ENCODE peak calls at places on chromosomes 11 and 22, in seven cellular contexts. M, N, C, X, I, S and D are unnamed samples.

GRCh38 chr11:120221115-120221752 is 10.4 kb downstream of the OAF start:
- DNase-seq in M (no peak), N (no peak), C (no peak), X (no peak), I (no peak), S (peak; percentile 72), D (no peak)

GRCh38 chr22:23401111-23401909 is 178.8 kb downstream of the IGLL1 start:
- DNase-seq in M (peak; percentile 68), N (no peak), C (no peak), X (no peak), I (no peak), S (no peak), D (peak; percentile 33)

GRCh38 chr11:121964591-121964990 is 151.4 kb downstream of the BLID start:
- DNase-seq in M (peak; percentile 74), N (no peak), C (no peak), X (no peak), I (no peak), S (no peak), D (peak; percentile 62)

GRCh38 chr11:68150029-68150428 is 28.8 kb upstream of the CHKA start:
- DNase-seq in M (peak; percentile 67), N (no peak), C (no peak), X (peak; percentile 80), I (no peak), S (no peak), D (peak; percentile 61)

GRCh38 chr22:46699091-46699490 is 39.0 kb downstream of the CERK start:
- DNase-seq in M (no peak), N (no peak), C (no peak), X (no peak), I (no peak), S (no peak), D (no peak)

GRCh38 chr11:123061403-123062157 is at the start of gene HSPA8:
- DNase-seq in M (peak; percentile 44), N (peak; percentile 59), C (peak; percentile 50), X (peak; percentile 77), I (peak; percentile 52), S (peak; percentile 75), D (no peak)

GRCh38 chr11:95230054-95231034 is 658 bp downstream of the SESN3 start:
- DNase-seq in M (peak; percentile 7), N (peak; percentile 48), C (peak; percentile 53), X (peak; percentile 30), I (peak; percentile 21), S (no peak), D (peak; percentile 26)

GRCh38 chr11:77633856-77634425 is 3.7 kb downstream of the CLNS1A start:
- DNase-seq in M (no peak), N (no peak), C (no peak), X (no peak), I (no peak), S (no peak), D (no peak)

GRCh38 chr11:7348432-7349298 is 97.0 kb downstream of the SYT9 start:
- DNase-seq in M (no peak), N (no peak), C (peak; percentile 81), X (no peak), I (no peak), S (no peak), D (peak; percentile 28)

GRCh38 chr22:39995346-39996252 is 845 bp downstream of the FAM83F start:
- DNase-seq in M (no peak), N (no peak), C (no peak), X (no peak), I (no peak), S (peak; percentile 43), D (no peak)
- H3K4me3 ChIP-seq in M (no peak overlapping the region), N (no peak overlapping the region), C (no peak overlapping the region), X (no peak overlapping the region), I (no peak overlapping the region), S (peak overlapping the region; percentile 46), D (peak overlapping the region; percentile 92)

GRCh38 chr22:36871669-36872081 is 10.9 kb downstream of the NCF4 start:
- DNase-seq in M (no peak), N (no peak), C (no peak), X (no peak), I (no peak), S (no peak), D (peak; percentile 74)

GRCh38 chr22:36872084-36872483 is 11.3 kb downstream of the NCF4 start:
- DNase-seq in M (no peak), N (no peak), C (no peak), X (no peak), I (no peak), S (no peak), D (no peak)

GRCh38 chr22:36867695-36868094 is 6.9 kb downstream of the NCF4 start:
- DNase-seq in M (no peak), N (no peak), C (no peak), X (no peak), I (no peak), S (no peak), D (no peak)

GRCh38 chr22:36868546-36868945 is 7.7 kb downstream of the NCF4 start:
- DNase-seq in M (no peak), N (no peak), C (no peak), X (no peak), I (no peak), S (no peak), D (no peak)

DNA sequence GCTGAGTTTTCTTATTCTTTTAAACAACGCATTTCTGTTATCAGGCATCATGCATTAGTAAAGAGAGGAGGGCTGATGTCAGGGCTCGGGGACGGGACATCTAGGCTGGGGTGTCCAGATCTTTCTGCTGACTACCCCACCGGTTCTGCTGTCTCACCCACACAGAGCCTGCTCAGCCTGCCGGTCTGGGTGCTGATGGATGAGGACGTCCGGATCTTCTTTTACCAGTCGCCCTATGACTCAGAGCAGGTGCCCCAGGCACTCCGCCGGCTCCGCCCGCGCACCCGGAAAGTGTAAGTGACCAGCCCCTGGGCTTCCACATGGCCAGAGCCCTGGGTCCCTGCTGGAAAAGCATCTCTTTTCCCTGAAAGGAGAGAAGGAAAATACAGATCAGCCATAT is 9.4 kb downstream of the NCF4 start:
- DNase-seq in M (no peak), N (no peak), C (no peak), X (no peak), I (no peak), S (no peak), D (peak; percentile 70)
- H3K36me3 ChIP-seq in M (no peaks in the 10 kb centered on the region), N (peaks cover 72% of the 10 kb centered on the region), C (no peaks in the 10 kb centered on the region), X (no peaks in the 10 kb centered on the region), I (peaks cover 7% of the 10 kb centered on the region), S (no peaks in the 10 kb centered on the region), D (no peaks in the 10 kb centered on the region)

DNA sequence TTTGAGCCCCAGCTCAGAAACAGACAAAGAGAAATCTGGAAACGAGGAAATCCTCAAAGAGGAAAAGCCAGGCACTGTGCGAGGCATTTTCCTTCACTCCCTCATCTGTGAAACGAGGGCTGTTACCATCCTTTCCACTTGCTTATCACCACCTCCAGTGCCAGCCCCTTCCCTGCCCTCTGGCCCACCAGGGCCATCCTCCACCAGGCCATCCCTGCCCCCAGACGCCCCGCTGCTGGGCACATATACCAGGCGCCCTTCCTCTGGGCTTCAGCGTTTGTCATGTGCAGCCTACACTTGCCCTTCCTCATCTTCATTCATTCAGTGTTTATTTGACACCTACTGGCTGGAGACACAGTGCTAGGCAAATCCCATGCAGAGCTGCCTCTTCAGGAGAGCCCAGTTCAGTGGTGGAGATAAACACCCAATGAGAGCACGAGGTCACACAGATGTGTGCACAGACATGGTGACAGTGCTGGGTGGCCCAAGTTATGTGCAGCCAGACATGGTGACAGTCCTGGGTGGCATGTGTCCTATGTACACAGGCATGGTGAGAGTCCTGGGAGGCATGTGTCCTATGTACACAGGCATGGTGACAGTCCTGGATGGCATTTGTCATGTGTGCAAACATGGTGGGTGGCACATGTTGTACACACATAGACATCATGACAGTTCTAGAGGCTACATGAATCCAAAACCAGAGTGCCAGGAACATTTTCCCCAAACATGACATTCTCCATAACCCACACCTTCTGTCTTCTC is 9.7 kb downstream of the SPTBN2 start:
- DNase-seq in M (no peak), N (no peak), C (no peak), X (no peak), I (no peak), S (no peak), D (no peak)
- H3K4me3 ChIP-seq in M (no peak overlapping the region), N (no peak overlapping the region), C (no peak overlapping the region), X (no peak overlapping the region), I (no peak overlapping the region), S (no peak overlapping the region), D (no peak overlapping the region)

DNA sequence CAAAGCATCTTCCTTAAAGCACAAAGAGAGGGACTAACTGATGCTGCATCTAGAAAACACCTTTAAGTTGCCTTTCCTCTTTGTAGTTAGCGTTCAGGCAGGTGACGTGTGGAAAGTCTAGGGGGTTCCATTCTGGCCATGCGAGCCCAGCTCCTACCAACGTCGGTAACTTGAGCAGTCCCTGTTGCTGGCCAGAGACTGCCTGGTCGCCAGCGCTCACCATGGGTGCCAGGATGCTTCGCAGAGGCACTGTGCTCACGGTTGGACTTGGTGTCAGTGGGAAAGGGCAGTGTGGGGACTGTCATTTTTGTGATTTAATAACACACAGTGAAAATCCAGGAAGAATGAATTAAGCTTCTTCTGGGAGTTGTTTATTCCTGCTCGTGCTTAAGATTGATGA is 40.6 kb downstream of the PPP2R1B start:
- DNase-seq in M (no peak), N (no peak), C (no peak), X (no peak), I (no peak), S (no peak), D (no peak)
- H3K36me3 ChIP-seq in M (peaks cover 50% of the 10 kb centered on the region), N (peaks cover 65% of the 10 kb centered on the region), C (peaks cover 25% of the 10 kb centered on the region), X (peaks cover 56% of the 10 kb centered on the region), I (peaks cover 37% of the 10 kb centered on the region), S (peaks cover 8% of the 10 kb centered on the region), D (peaks cover 23% of the 10 kb centered on the region)

DNA sequence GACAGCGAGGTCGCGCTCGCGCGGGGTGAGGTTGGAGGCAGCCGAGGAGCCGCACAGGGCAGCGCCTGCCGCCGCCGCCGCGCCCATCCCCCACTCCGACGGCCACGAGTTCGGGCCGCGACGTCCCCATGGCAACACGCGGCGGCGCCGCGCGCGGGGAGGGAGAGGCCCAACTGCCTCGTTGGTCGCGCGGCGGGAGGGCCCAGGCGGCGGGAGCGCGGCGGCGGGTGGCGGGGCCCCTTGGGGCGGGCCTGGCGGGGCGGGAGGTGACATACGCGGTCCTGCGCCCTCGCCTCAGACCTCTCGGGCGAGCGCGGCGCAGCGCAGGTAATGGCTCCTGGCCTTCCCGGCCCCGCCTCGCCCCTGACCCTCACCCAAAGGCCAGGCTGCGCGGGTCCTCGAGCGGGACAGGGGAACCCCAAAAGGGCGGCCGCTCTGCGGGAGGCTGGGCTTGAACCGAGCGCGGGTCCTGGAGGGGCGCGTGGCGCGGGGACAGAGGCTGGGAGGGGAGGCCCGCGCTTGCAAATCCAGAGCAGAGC is at the start of gene DEUP1:
- DNase-seq in M (no peak), N (no peak), C (peak; percentile 70), X (peak; percentile 41), I (peak; percentile 5), S (peak; percentile 84), D (no peak)
- H3K4me3 ChIP-seq in M (peak within 1 kb of the TSS; percentile 46), N (no peak within 1 kb of the TSS), C (peak within 1 kb of the TSS; percentile 31), X (peak within 1 kb of the TSS; percentile 24), I (no peak within 1 kb of the TSS), S (no peak within 1 kb of the TSS), D (peak within 1 kb of the TSS; percentile 31)

GRCh38 chr22:26542831-26543230 is 30.6 kb upstream of the TFIP11 start:
- DNase-seq in M (no peak), N (peak; percentile 69), C (no peak), X (no peak), I (no peak), S (no peak), D (no peak)
- H3K36me3 ChIP-seq in M (peaks cover 25% of the 10 kb centered on the region), N (no peaks in the 10 kb centered on the region), C (peaks cover 6% of the 10 kb centered on the region), X (peaks cover 6% of the 10 kb centered on the region), I (peaks cover 22% of the 10 kb centered on the region), S (no peaks in the 10 kb centered on the region), D (peaks cover 4% of the 10 kb centered on the region)